ENCODE peak calls at places on chromosomes 3 and 15, in ten cellular contexts. One of them, this sample, is unnamed.

GRCh38 chr3:66348696-66349095 is 127.9 kb downstream of the SLC25A26 start:
- DNase-seq in natural killer cell: no peak
- DNase-seq in sigmoid colon: no peak
- DNase-seq in Caco-2: no peak
- DNase-seq in MCF 10A: no peak
- DNase-seq in brain microvascular endothelial cell: no peak
- DNase-seq in cardiac muscle cell: no peak
- DNase-seq in tibial nerve: no peak
- DNase-seq in fibroblast of lung: no peak
- DNase-seq in dorsolateral prefrontal cortex: no peak
- DNase-seq in this sample: no peak

GRCh38 chr3:2354702-2355101 is 256.0 kb downstream of the CNTN4 start:
- DNase-seq in cardiac muscle cell: peak
- DNase-seq in dorsolateral prefrontal cortex: no peak
- DNase-seq in fibroblast of lung: peak
- DNase-seq in sigmoid colon: no peak
- DNase-seq in tibial nerve: no peak
- DNase-seq in natural killer cell: no peak
- DNase-seq in Caco-2: no peak
- DNase-seq in brain microvascular endothelial cell: no peak
- DNase-seq in MCF 10A: peak
- DNase-seq in this sample: peak

GRCh38 chr15:63968122-63968524 is 78.2 kb downstream of the DAPK2 start:
- DNase-seq in MCF 10A: no peak
- DNase-seq in tibial nerve: no peak
- DNase-seq in natural killer cell: no peak
- DNase-seq in Caco-2: no peak
- DNase-seq in dorsolateral prefrontal cortex: no peak
- DNase-seq in sigmoid colon: no peak
- DNase-seq in fibroblast of lung: no peak
- DNase-seq in brain microvascular endothelial cell: no peak
- DNase-seq in cardiac muscle cell: no peak
- DNase-seq in this sample: no peak

GRCh38 chr15:67024322-67024997 is 40.9 kb upstream of the SMAD3 start:
- DNase-seq in cardiac muscle cell: no peak
- DNase-seq in natural killer cell: no peak
- DNase-seq in brain microvascular endothelial cell: peak
- DNase-seq in tibial nerve: peak
- DNase-seq in sigmoid colon: peak
- DNase-seq in MCF 10A: peak
- DNase-seq in dorsolateral prefrontal cortex: peak
- DNase-seq in Caco-2: peak
- DNase-seq in fibroblast of lung: peak
- DNase-seq in this sample: peak

GRCh38 chr15:91268510-91268909 is 168.5 kb downstream of the SV2B start:
- DNase-seq in fibroblast of lung: no peak
- DNase-seq in dorsolateral prefrontal cortex: no peak
- DNase-seq in natural killer cell: no peak
- DNase-seq in sigmoid colon: no peak
- DNase-seq in Caco-2: peak
- DNase-seq in MCF 10A: no peak
- DNase-seq in cardiac muscle cell: no peak
- DNase-seq in tibial nerve: no peak
- DNase-seq in brain microvascular endothelial cell: no peak
- DNase-seq in this sample: no peak

GRCh38 chr15:70532536-70533186 is 230.7 kb downstream of the UACA start:
- DNase-seq in natural killer cell: no peak
- DNase-seq in dorsolateral prefrontal cortex: no peak
- DNase-seq in Caco-2: no peak
- DNase-seq in sigmoid colon: no peak
- DNase-seq in cardiac muscle cell: no peak
- DNase-seq in tibial nerve: no peak
- DNase-seq in MCF 10A: no peak
- DNase-seq in brain microvascular endothelial cell: no peak
- DNase-seq in fibroblast of lung: no peak
- DNase-seq in this sample: no peak

GRCh38 chr3:66428733-66429132 is 72.1 kb downstream of the LRIG1 start:
- DNase-seq in cardiac muscle cell: no peak
- DNase-seq in dorsolateral prefrontal cortex: no peak
- DNase-seq in tibial nerve: peak
- DNase-seq in brain microvascular endothelial cell: peak
- DNase-seq in natural killer cell: no peak
- DNase-seq in fibroblast of lung: peak
- DNase-seq in MCF 10A: peak
- DNase-seq in sigmoid colon: peak
- DNase-seq in Caco-2: no peak
- DNase-seq in this sample: peak

GRCh38 chr3:83435173-83435572 is 1523.6 kb upstream of the CADM2 start:
- DNase-seq in sigmoid colon: no peak
- DNase-seq in tibial nerve: no peak
- DNase-seq in Caco-2: no peak
- DNase-seq in dorsolateral prefrontal cortex: no peak
- DNase-seq in brain microvascular endothelial cell: no peak
- DNase-seq in fibroblast of lung: no peak
- DNase-seq in cardiac muscle cell: peak
- DNase-seq in natural killer cell: no peak
- DNase-seq in MCF 10A: no peak
- DNase-seq in this sample: no peak

GRCh38 chr3:137709011-137709601 is 55.0 kb upstream of the SOX14 start:
- DNase-seq in tibial nerve: no peak
- DNase-seq in natural killer cell: no peak
- DNase-seq in MCF 10A: peak
- DNase-seq in cardiac muscle cell: peak
- DNase-seq in brain microvascular endothelial cell: peak
- DNase-seq in sigmoid colon: no peak
- DNase-seq in fibroblast of lung: no peak
- DNase-seq in Caco-2: peak
- DNase-seq in dorsolateral prefrontal cortex: no peak
- DNase-seq in this sample: no peak

GRCh38 chr15:43483306-43484128 is 9.4 kb downstream of the TP53BP1 start:
- DNase-seq in brain microvascular endothelial cell: no peak
- DNase-seq in fibroblast of lung: peak
- DNase-seq in tibial nerve: no peak
- DNase-seq in Caco-2: no peak
- DNase-seq in dorsolateral prefrontal cortex: no peak
- DNase-seq in MCF 10A: peak
- DNase-seq in natural killer cell: no peak
- DNase-seq in sigmoid colon: no peak
- DNase-seq in cardiac muscle cell: no peak
- DNase-seq in this sample: peak

GRCh38 chr3:147945968-147946519 is 536.9 kb downstream of the ZIC1 start:
- DNase-seq in MCF 10A: peak
- DNase-seq in brain microvascular endothelial cell: peak
- DNase-seq in fibroblast of lung: peak
- DNase-seq in tibial nerve: peak
- DNase-seq in Caco-2: peak
- DNase-seq in natural killer cell: no peak
- DNase-seq in cardiac muscle cell: peak
- DNase-seq in dorsolateral prefrontal cortex: no peak
- DNase-seq in sigmoid colon: peak
- DNase-seq in this sample: peak

GRCh38 chr3:13189639-13190375 is 116.6 kb upstream of the IQSEC1 start:
- DNase-seq in fibroblast of lung: no peak
- DNase-seq in tibial nerve: no peak
- DNase-seq in Caco-2: no peak
- DNase-seq in natural killer cell: no peak
- DNase-seq in dorsolateral prefrontal cortex: peak
- DNase-seq in MCF 10A: peak
- DNase-seq in sigmoid colon: peak
- DNase-seq in brain microvascular endothelial cell: peak
- DNase-seq in cardiac muscle cell: no peak
- DNase-seq in this sample: no peak

DNA sequence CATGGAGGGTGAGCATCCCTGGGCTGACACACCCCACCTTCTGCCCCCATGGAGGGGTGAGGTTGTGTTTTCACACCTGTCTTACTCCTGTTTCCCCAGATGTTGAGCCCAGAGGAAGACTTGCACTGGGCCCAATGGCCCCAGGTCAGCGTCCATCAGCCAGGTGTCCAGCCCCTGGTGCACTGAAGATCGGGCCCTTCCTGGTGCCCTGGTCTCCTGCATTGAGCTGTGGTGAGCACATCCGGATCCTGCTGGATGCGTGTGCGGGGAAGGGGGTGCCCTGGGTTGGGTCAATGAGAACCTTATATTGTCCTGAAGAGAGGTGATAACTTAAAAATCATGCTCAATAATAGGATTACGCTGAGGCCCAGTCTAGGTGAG is 227.3 kb downstream of the SNRPN start:
- DNase-seq in tibial nerve: no peak
- DNase-seq in brain microvascular endothelial cell: no peak
- DNase-seq in MCF 10A: no peak
- DNase-seq in natural killer cell: no peak
- DNase-seq in sigmoid colon: peak
- DNase-seq in dorsolateral prefrontal cortex: peak
- DNase-seq in Caco-2: no peak
- DNase-seq in cardiac muscle cell: no peak
- DNase-seq in fibroblast of lung: no peak
- DNase-seq in this sample: no peak
- TF ChIP-seq CTCF in tibial nerve: no peak
- TF ChIP-seq CTCF in brain microvascular endothelial cell: no peak
- TF ChIP-seq CTCF in MCF 10A: no peak
- TF ChIP-seq CTCF in natural killer cell: no peak
- TF ChIP-seq CTCF in sigmoid colon: no peak
- TF ChIP-seq CTCF in dorsolateral prefrontal cortex: no peak
- TF ChIP-seq CTCF in Caco-2: no peak
- TF ChIP-seq CTCF in cardiac muscle cell: no peak
- TF ChIP-seq CTCF in fibroblast of lung: no peak
- TF ChIP-seq CTCF in this sample: no peak

GRCh38 chr15:78079296-78080087 is 2.0 kb upstream of the TBC1D2B start:
- DNase-seq in MCF 10A: no peak
- DNase-seq in brain microvascular endothelial cell: no peak
- DNase-seq in dorsolateral prefrontal cortex: no peak
- DNase-seq in cardiac muscle cell: peak
- DNase-seq in fibroblast of lung: no peak
- DNase-seq in tibial nerve: no peak
- DNase-seq in sigmoid colon: peak
- DNase-seq in natural killer cell: no peak
- DNase-seq in Caco-2: no peak
- DNase-seq in this sample: no peak

GRCh38 chr15:78077860-78078187 is 313 bp upstream of the TBC1D2B start:
- DNase-seq in Caco-2: no peak
- DNase-seq in brain microvascular endothelial cell: no peak
- DNase-seq in dorsolateral prefrontal cortex: no peak
- DNase-seq in MCF 10A: no peak
- DNase-seq in tibial nerve: no peak
- DNase-seq in natural killer cell: no peak
- DNase-seq in fibroblast of lung: peak
- DNase-seq in sigmoid colon: no peak
- DNase-seq in cardiac muscle cell: no peak
- DNase-seq in this sample: no peak

GRCh38 chr15:78076231-78077052 is 1.1 kb downstream of the TBC1D2B start:
- DNase-seq in sigmoid colon: peak
- DNase-seq in brain microvascular endothelial cell: no peak
- DNase-seq in dorsolateral prefrontal cortex: no peak
- DNase-seq in tibial nerve: no peak
- DNase-seq in fibroblast of lung: peak
- DNase-seq in MCF 10A: no peak
- DNase-seq in natural killer cell: no peak
- DNase-seq in cardiac muscle cell: no peak
- DNase-seq in Caco-2: no peak
- DNase-seq in this sample: peak

GRCh38 chr15:78075490-78076230 is 1.9 kb downstream of the TBC1D2B start:
- DNase-seq in tibial nerve: peak
- DNase-seq in fibroblast of lung: peak
- DNase-seq in cardiac muscle cell: peak
- DNase-seq in natural killer cell: no peak
- DNase-seq in dorsolateral prefrontal cortex: no peak
- DNase-seq in MCF 10A: peak
- DNase-seq in brain microvascular endothelial cell: peak
- DNase-seq in Caco-2: no peak
- DNase-seq in sigmoid colon: peak
- DNase-seq in this sample: peak

GRCh38 chr15:78077053-78077859 is at the start of gene TBC1D2B:
- DNase-seq in natural killer cell: peak
- DNase-seq in tibial nerve: no peak
- DNase-seq in brain microvascular endothelial cell: no peak
- DNase-seq in cardiac muscle cell: peak
- DNase-seq in dorsolateral prefrontal cortex: peak
- DNase-seq in MCF 10A: peak
- DNase-seq in Caco-2: peak
- DNase-seq in fibroblast of lung: peak
- DNase-seq in sigmoid colon: peak
- DNase-seq in this sample: peak
- TF ChIP-seq CTCF in natural killer cell: no peak
- TF ChIP-seq CTCF in tibial nerve: no peak
- TF ChIP-seq CTCF in brain microvascular endothelial cell: no peak
- TF ChIP-seq CTCF in cardiac muscle cell: no peak
- TF ChIP-seq CTCF in dorsolateral prefrontal cortex: peak
- TF ChIP-seq CTCF in MCF 10A: no peak
- TF ChIP-seq CTCF in Caco-2: no peak
- TF ChIP-seq CTCF in fibroblast of lung: no peak
- TF ChIP-seq CTCF in sigmoid colon: peak
- TF ChIP-seq CTCF in this sample: no peak

GRCh38 chr3:14456794-14457193 is 54.4 kb downstream of the SLC6A6 start:
- DNase-seq in Caco-2: no peak
- DNase-seq in tibial nerve: no peak
- DNase-seq in brain microvascular endothelial cell: no peak
- DNase-seq in MCF 10A: no peak
- DNase-seq in cardiac muscle cell: no peak
- DNase-seq in natural killer cell: no peak
- DNase-seq in dorsolateral prefrontal cortex: no peak
- DNase-seq in sigmoid colon: no peak
- DNase-seq in fibroblast of lung: no peak
- DNase-seq in this sample: no peak
- TF ChIP-seq CTCF in Caco-2: no peak
- TF ChIP-seq CTCF in tibial nerve: no peak
- TF ChIP-seq CTCF in brain microvascular endothelial cell: no peak
- TF ChIP-seq CTCF in MCF 10A: no peak
- TF ChIP-seq CTCF in cardiac muscle cell: no peak
- TF ChIP-seq CTCF in natural killer cell: no peak
- TF ChIP-seq CTCF in dorsolateral prefrontal cortex: no peak
- TF ChIP-seq CTCF in sigmoid colon: no peak
- TF ChIP-seq CTCF in fibroblast of lung: no peak
- TF ChIP-seq CTCF in this sample: no peak

GRCh38 chr3:177055557-177056290 is 141.6 kb downstream of the TBL1XR1 start:
- DNase-seq in tibial nerve: no peak
- DNase-seq in fibroblast of lung: no peak
- DNase-seq in Caco-2: no peak
- DNase-seq in dorsolateral prefrontal cortex: no peak
- DNase-seq in sigmoid colon: no peak
- DNase-seq in MCF 10A: no peak
- DNase-seq in natural killer cell: no peak
- DNase-seq in cardiac muscle cell: no peak
- DNase-seq in brain microvascular endothelial cell: no peak
- DNase-seq in this sample: no peak

GRCh38 chr3:177053107-177053506 is 144.2 kb downstream of the TBL1XR1 start:
- DNase-seq in MCF 10A: no peak
- DNase-seq in fibroblast of lung: no peak
- DNase-seq in cardiac muscle cell: no peak
- DNase-seq in Caco-2: no peak
- DNase-seq in dorsolateral prefrontal cortex: no peak
- DNase-seq in tibial nerve: no peak
- DNase-seq in brain microvascular endothelial cell: no peak
- DNase-seq in sigmoid colon: no peak
- DNase-seq in natural killer cell: no peak
- DNase-seq in this sample: no peak

GRCh38 chr3:177051419-177051818 is 145.9 kb downstream of the TBL1XR1 start:
- DNase-seq in tibial nerve: no peak
- DNase-seq in natural killer cell: no peak
- DNase-seq in Caco-2: no peak
- DNase-seq in brain microvascular endothelial cell: no peak
- DNase-seq in cardiac muscle cell: no peak
- DNase-seq in MCF 10A: no peak
- DNase-seq in dorsolateral prefrontal cortex: no peak
- DNase-seq in fibroblast of lung: peak
- DNase-seq in sigmoid colon: no peak
- DNase-seq in this sample: peak

GRCh38 chr3:177050466-177051237 is 146.6 kb downstream of the TBL1XR1 start:
- DNase-seq in brain microvascular endothelial cell: peak
- DNase-seq in tibial nerve: no peak
- DNase-seq in natural killer cell: no peak
- DNase-seq in Caco-2: peak
- DNase-seq in cardiac muscle cell: peak
- DNase-seq in MCF 10A: peak
- DNase-seq in dorsolateral prefrontal cortex: no peak
- DNase-seq in fibroblast of lung: peak
- DNase-seq in sigmoid colon: no peak
- DNase-seq in this sample: peak
- TF ChIP-seq CTCF in brain microvascular endothelial cell: peak
- TF ChIP-seq CTCF in tibial nerve: peak
- TF ChIP-seq CTCF in natural killer cell: peak
- TF ChIP-seq CTCF in Caco-2: peak
- TF ChIP-seq CTCF in cardiac muscle cell: peak
- TF ChIP-seq CTCF in MCF 10A: peak
- TF ChIP-seq CTCF in dorsolateral prefrontal cortex: peak
- TF ChIP-seq CTCF in fibroblast of lung: peak
- TF ChIP-seq CTCF in sigmoid colon: peak
- TF ChIP-seq CTCF in this sample: peak

This sample was measured in fibroblast of villous mesenchyme.